ENCODE peak calls at places on chromosome 1, in eight cellular contexts. Q is left colon; V is stimulated activated CD4-positive, alpha-beta T cell treated with anti-CD3 and anti-CD28 coated beads, Interleukin-15, amount 100 ng/mL, for 1 hour; H is GOT3; S is Calu3; P is fibroblast of the conjunctiva; B is breast epithelium; C is cardiac fibroblast. K is an unnamed sample.

GRCh38 chr1:45617618-45618017 is 6.2 kb downstream of the CCDC17 start:
- DNase-seq in Q (no peak), V (no peak), H (no peak), S (no peak), P (no peak), B (no peak), C (peak; percentile 64), K (no peak)

GRCh38 chr1:116667577-116668105 is at the start of gene IGSF3:
- DNase-seq in Q (peak; percentile 86), V (no peak), H (no peak), S (peak; percentile 64), P (no peak), B (peak; percentile 48), C (peak; percentile 22), K (peak; percentile 95)

GRCh38 chr1:180939706-180940094 is 27.0 kb downstream of the KIAA1614 start:
- DNase-seq in Q (no peak), V (no peak), H (no peak), S (no peak), P (no peak), B (no peak), C (no peak), K (no peak)

GRCh38 chr1:11789126-11790067 is 16.4 kb downstream of the MTHFR start:
- DNase-seq in Q (no peak), V (no peak), H (no peak), S (no peak), P (no peak), B (no peak), C (no peak), K (no peak)

GRCh38 chr1:91725961-91726704 is 159.8 kb downstream of the TGFBR3 start:
- DNase-seq in Q (no peak), V (no peak), H (no peak), S (no peak), P (peak; percentile 94), B (peak; percentile 44), C (peak; percentile 98), K (no peak)

GRCh38 chr1:84078108-84078823 is 65.8 kb upstream of the PRKACB start:
- DNase-seq in Q (no peak), V (no peak), H (no peak), S (no peak), P (no peak), B (no peak), C (peak; percentile 37), K (peak; percentile 62)

GRCh38 chr1:154414606-154415005 is 9.5 kb downstream of the IL6R start:
- DNase-seq in Q (no peak), V (no peak), H (no peak), S (no peak), P (no peak), B (no peak), C (no peak), K (peak; percentile 2)

GRCh38 chr1:38026592-38027200 is 14.2 kb downstream of the UTP11 start:
- DNase-seq in Q (peak; percentile 56), V (no peak), H (peak; percentile 58), S (peak; percentile 63), P (peak; percentile 24), B (peak; percentile 65), C (peak; percentile 66), K (peak; percentile 65)

GRCh38 chr1:81912383-81912782 is 111.6 kb downstream of the ADGRL2 start:
- DNase-seq in Q (no peak), V (no peak), H (no peak), S (peak; percentile 17), P (no peak), B (no peak), C (no peak), K (no peak)

GRCh38 chr1:30694248-30695175 is 28.9 kb downstream of the MATN1 start:
- DNase-seq in Q (no peak), V (no peak), H (no peak), S (no peak), P (no peak), B (no peak), C (no peak), K (no peak)

GRCh38 chr1:174976436-174977107 is 23.2 kb upstream of the CACYBP start:
- DNase-seq in Q (no peak), V (no peak), H (no peak), S (no peak), P (no peak), B (no peak), C (peak; percentile 71), K (no peak)

GRCh38 chr1:17919525-17920439 is 164.6 kb downstream of the ACTL8 start:
- DNase-seq in Q (peak; percentile 33), V (no peak), H (no peak), S (peak; percentile 28), P (no peak), B (no peak), C (peak; percentile 68), K (peak; percentile 62)

GRCh38 chr1:15788624-15789301 is 18.7 kb downstream of the UQCRHL start:
- DNase-seq in Q (no peak), V (no peak), H (no peak), S (no peak), P (no peak), B (no peak), C (peak; percentile 78), K (no peak)

GRCh38 chr1:232933026-232933425 is 17.4 kb upstream of the NTPCR start:
- DNase-seq in Q (no peak), V (no peak), H (no peak), S (no peak), P (no peak), B (no peak), C (no peak), K (no peak)

K was measured in iPS-NIHi11.